ENCODE peak calls at places on chromosomes 11 and 22, in four cellular contexts. Q, P, E and S are unnamed samples.

GRCh38 chr11:83521647-83522596 is 235.8 kb upstream of the CCDC90B start:
- DNase-seq in E (no peak), P (peak; percentile 60), Q (peak; percentile 31), S (peak; percentile 83)

GRCh38 chr11:75786101-75786736 is 17.6 kb downstream of the DGAT2 start:
- DNase-seq in P (no peak), E (no peak), Q (no peak), S (no peak)

GRCh38 chr22:26239561-26239960 is 70.3 kb downstream of the SEZ6L start:
- DNase-seq in Q (no peak), E (no peak), P (peak; percentile 4), S (no peak)

GRCh38 chr11:10373340-10373739 is 68.5 kb downstream of the ADM start:
- DNase-seq in P (no peak), Q (peak; percentile 52), E (no peak), S (no peak)

GRCh38 chr22:45212992-45213751 is 27.5 kb downstream of the KIAA0930 start:
- DNase-seq in E (no peak), Q (peak; percentile 81), P (no peak), S (no peak)

GRCh38 chr11:76239483-76240142 is 33.3 kb upstream of the WNT11 start:
- DNase-seq in E (no peak), P (no peak), Q (no peak), S (no peak)

GRCh38 chr11:125078016-125078415 is 14.9 kb downstream of the SLC37A2 start:
- DNase-seq in P (no peak), Q (no peak), E (no peak), S (no peak)

GRCh38 chr11:128471138-128471661 is 116.2 kb downstream of the ETS1 start:
- DNase-seq in E (no peak), P (no peak), Q (no peak), S (no peak)

GRCh38 chr22:28231423-28231822 is 312.4 kb upstream of the PITPNB start:
- DNase-seq in E (no peak), P (no peak), Q (peak; percentile 52), S (peak; percentile 93)

GRCh38 chr11:126487711-126488110 is 132.2 kb downstream of the ST3GAL4 start:
- DNase-seq in E (no peak), P (no peak), Q (no peak), S (no peak)

GRCh38 chr22:39690901-39691620 is 120.5 kb downstream of the CACNA1I start:
- DNase-seq in P (peak; percentile 47), E (no peak), Q (no peak), S (peak; percentile 46)

GRCh38 chr11:112363527-112363926 is 102.9 kb upstream of the PLET1 start:
- DNase-seq in P (no peak), E (no peak), Q (peak; percentile 60), S (no peak)

GRCh38 chr11:11407065-11407737 is 54.2 kb upstream of the CSNK2A3 start:
- DNase-seq in E (no peak), Q (no peak), P (no peak), S (no peak)

GRCh38 chr11:34874202-34874601 is 42.0 kb downstream of the APIP start:
- DNase-seq in Q (no peak), P (no peak), E (no peak), S (no peak)

GRCh38 chr11:13984616-13985474 is 22.3 kb downstream of the SPON1 start:
- DNase-seq in E (no peak), P (no peak), Q (peak; percentile 95), S (no peak)

GRCh38 chr11:121024989-121025388 is 1.1 kb downstream of the TBCEL start:
- DNase-seq in Q (peak; percentile 9), E (no peak), P (no peak), S (peak; percentile 82)

GRCh38 chr11:34997872-34998548 is 81.6 kb downstream of the PDHX start:
- DNase-seq in E (no peak), Q (peak; percentile 58), P (no peak), S (no peak)

GRCh38 chr22:29481265-29482000 is 1.4 kb downstream of the NEFH start:
- DNase-seq in Q (no peak), P (peak; percentile 87), E (no peak), S (peak; percentile 74)

GRCh38 chr11:66039765-66040164 is 9.2 kb downstream of the GAL3ST3 start:
- DNase-seq in E (no peak), Q (no peak), P (no peak), S (no peak)

GRCh38 chr11:66042227-66043007 is 6.5 kb downstream of the GAL3ST3 start:
- DNase-seq in E (no peak), P (no peak), Q (no peak), S (no peak)

GRCh38 chr11:66044757-66045156 is 4.2 kb downstream of the GAL3ST3 start:
- DNase-seq in Q (no peak), E (no peak), P (no peak), S (no peak)

GRCh38 chr11:66045177-66045639 is 3.8 kb downstream of the GAL3ST3 start:
- DNase-seq in E (peak; percentile 67), P (peak; percentile 91), Q (peak; percentile 70), S (peak; percentile 91)

GRCh38 chr11:66043008-66043906 is 5.7 kb downstream of the GAL3ST3 start:
- DNase-seq in Q (no peak), E (no peak), P (no peak), S (no peak)
- H3K56ac ChIP-seq in Q (no peak overlapping the region), E (no peak overlapping the region), P (no peak overlapping the region), S (no peak overlapping the region)

GRCh38 chr22:34971456-34971855 is 94.5 kb upstream of the ISX start:
- DNase-seq in Q (no peak), P (no peak), E (no peak), S (no peak)

GRCh38 chr22:34975721-34976120 is 90.2 kb upstream of the ISX start:
- DNase-seq in Q (no peak), P (peak; percentile 44), E (no peak), S (peak; percentile 64)

GRCh38 chr22:34973926-34974325 is 92.0 kb upstream of the ISX start:
- DNase-seq in E (no peak), P (no peak), Q (no peak), S (peak; percentile 65)

GRCh38 chr22:34972498-34972897 is 93.5 kb upstream of the ISX start:
- DNase-seq in Q (no peak), P (peak; percentile 55), E (no peak), S (peak; percentile 92)

GRCh38 chr22:34973016-34973415 is 92.9 kb upstream of the ISX start:
- DNase-seq in E (no peak), P (no peak), Q (no peak), S (peak; percentile 70)
- H4K8ac ChIP-seq in E (no peak overlapping the region), P (no peak overlapping the region), Q (no peak overlapping the region), S (no peak overlapping the region)

GRCh38 chr11:119993732-119994131 is 144.2 kb downstream of the TRIM29 start:
- DNase-seq in Q (no peak), P (no peak), E (no peak), S (peak; percentile 28)
- H4K5ac ChIP-seq in Q (no peak overlapping the region), P (no peak overlapping the region), E (no peak overlapping the region), S (no peak overlapping the region)

GRCh38 chr11:47499160-47499559 is 50.2 kb upstream of the RAPSN start:
- DNase-seq in P (no peak), E (no peak), Q (no peak), S (no peak)

GRCh38 chr11:47500121-47500520 is 51.2 kb upstream of the RAPSN start:
- DNase-seq in E (no peak), Q (no peak), P (no peak), S (no peak)

GRCh38 chr11:47499614-47500013 is 50.7 kb upstream of the RAPSN start:
- DNase-seq in Q (no peak), E (no peak), P (no peak), S (no peak)

GRCh38 chr11:47498149-47498548 is 49.2 kb upstream of the RAPSN start:
- DNase-seq in E (no peak), Q (no peak), P (no peak), S (no peak)

DNA sequence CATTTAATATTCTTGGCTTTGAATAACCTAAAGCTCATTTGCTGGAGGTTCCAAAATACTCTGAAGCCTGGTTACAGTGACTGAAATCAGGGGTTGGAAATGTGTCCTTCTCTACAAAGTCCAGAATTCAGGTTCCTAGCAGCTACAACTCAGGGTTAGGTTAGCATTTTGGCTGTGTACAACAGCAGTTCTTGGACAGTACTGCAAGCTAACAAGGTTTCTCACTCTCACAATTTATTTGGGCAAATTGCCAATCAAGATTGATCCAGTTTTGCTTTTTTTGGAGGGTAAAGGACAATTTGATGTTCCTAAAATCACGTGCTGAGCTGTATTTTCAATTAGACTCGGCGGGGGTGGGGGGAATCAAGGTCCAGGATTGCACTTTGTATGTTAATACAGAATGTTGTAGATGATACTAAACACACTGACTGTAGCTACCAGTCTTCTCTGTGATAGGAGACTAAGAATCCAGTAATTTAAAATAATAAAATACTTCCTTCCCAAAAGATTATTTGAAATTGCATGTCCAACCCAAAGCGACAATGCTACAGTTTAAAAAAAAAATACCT is 49.7 kb upstream of the RAPSN start:
- DNase-seq in Q (no peak), E (no peak), P (no peak), S (no peak)
- H3K56ac ChIP-seq in Q (no peak overlapping the region), E (no peak overlapping the region), P (no peak overlapping the region), S (no peak overlapping the region)

DNA sequence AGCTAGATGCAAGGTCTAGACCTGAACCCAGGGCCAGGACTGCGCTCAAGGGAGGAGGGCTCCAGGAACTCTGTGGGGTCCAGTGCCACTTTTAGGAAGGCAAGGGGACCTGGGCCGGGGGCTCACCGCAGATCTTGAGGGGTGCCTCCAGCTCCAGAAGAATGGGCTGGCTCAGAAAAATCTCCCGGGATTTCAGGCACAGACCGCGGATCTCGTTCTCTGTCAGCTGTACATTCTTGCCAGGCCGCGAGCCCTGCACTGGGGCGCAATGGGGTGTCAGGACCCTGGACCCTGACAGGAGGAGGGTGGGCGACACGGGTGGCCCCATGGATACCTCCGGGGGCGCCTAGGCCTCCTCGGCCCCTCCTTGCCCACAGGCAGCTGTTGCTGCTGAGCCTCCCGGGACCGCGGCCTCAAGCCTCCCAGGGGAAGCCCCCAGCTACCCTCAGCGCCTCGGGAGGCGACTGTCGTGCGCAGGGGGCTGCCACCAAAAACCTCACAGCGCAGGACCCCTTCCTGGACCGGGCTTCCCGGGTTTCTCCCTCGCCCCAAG is 640 bp downstream of the PPP1CA start:
- DNase-seq in P (no peak), E (no peak), Q (no peak), S (no peak)
- H4K8ac ChIP-seq in P (no peak overlapping the region), E (no peak overlapping the region), Q (peak overlapping the region; percentile 81), S (no peak overlapping the region)

DNA sequence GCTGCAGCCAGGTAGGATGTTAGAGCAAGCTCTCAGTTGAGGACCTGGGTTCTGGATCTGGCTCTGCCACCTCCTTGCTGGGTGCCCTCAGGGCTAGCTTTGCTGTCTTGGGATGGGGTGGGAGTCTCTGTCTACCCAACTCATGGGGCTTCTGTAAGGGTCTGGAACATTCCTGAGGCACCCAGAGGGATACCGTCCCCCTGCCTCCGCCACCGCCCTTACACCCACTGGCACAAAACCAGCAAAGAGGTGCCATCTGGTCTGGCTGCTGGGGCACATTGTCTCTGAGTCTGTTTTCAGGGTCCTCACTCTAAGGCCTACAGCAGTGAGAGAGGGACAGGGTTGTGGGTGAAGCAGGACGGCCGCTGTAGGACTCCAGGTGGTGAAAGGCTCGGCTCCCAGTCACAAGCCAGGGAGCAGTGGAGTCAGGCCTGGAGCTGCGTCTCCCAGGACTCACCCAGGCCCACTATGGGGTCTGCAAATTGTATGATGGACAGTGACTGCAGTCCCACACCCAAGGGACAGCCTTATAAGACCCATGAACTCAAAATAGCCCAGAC is 84.9 kb downstream of the MORC2 start:
- DNase-seq in P (no peak), E (no peak), Q (no peak), S (no peak)
- H4K5ac ChIP-seq in P (no peak overlapping the region), E (no peak overlapping the region), Q (no peak overlapping the region), S (no peak overlapping the region)

DNA sequence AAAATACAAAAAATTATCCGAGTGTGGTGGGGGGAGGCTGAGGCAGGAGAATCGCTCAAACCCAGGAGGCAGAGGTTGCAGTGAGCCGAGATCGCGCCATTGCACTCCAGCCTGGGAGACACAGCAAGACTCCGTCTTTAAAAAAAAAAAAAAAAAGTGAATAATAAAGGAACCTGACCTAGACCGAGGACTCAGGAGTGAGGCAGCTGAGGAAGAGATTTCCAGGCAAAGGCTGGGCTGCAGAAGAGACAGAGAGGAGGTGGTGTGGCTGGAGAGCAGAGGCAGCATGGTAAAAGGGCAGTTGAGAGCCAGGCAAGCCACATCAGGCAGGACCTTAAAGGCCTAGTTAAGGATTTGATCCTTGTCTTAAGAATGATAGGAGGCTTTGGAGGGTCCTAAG is 28.4 kb upstream of the SMCO4 start:
- DNase-seq in E (no peak), Q (no peak), P (no peak), S (no peak)
- H3K56ac ChIP-seq in E (no peak overlapping the region), Q (no peak overlapping the region), P (no peak overlapping the region), S (no peak overlapping the region)